ENCODE peak calls at places on chromosomes 4 and X, in five cellular contexts. M is endothelial cell, I is right atrium auricular region, W is natural killer cell, D is AG10803. V is an unnamed sample.

GRCh38 chr4:48699470-48699869 is 80.6 kb downstream of the FRYL start:
- DNase-seq in I (no peak), D (no peak), M (no peak), W (no peak), V (peak; percentile 51)

GRCh38 chr4:3862640-3863420 is 96.6 kb downstream of the ADRA2C start:
- DNase-seq in D (no peak), W (no peak), M (peak; percentile 77), I (no peak), V (no peak)

GRCh38 chrX:130339408-130340222 is at the start of gene SLC25A14:
- DNase-seq in W (peak; percentile 59), M (peak; percentile 60), D (peak; percentile 52), I (peak; percentile 67), V (peak; percentile 83)

GRCh38 chr4:17111959-17112659 is 213.7 kb upstream of the LDB2 start:
- DNase-seq in W (no peak), D (no peak), M (peak; percentile 61), I (no peak), V (peak; percentile 21)

GRCh38 chr4:55010550-55010949 is 114.8 kb downstream of the KDR start:
- DNase-seq in M (no peak), W (no peak), I (no peak), D (no peak), V (no peak)

GRCh38 chr4:150256841-150257273 is 178.6 kb downstream of the DCLK2 start:
- DNase-seq in I (no peak), W (no peak), D (no peak), M (no peak), V (no peak)

GRCh38 chr4:59869559-59869958 is 1330.6 kb upstream of the ADGRL3 start:
- DNase-seq in M (no peak), I (no peak), D (no peak), W (no peak), V (no peak)

GRCh38 chrX:19855700-19856381 is 31.6 kb downstream of the SH3KBP1 start:
- DNase-seq in I (no peak), W (no peak), M (no peak), D (peak; percentile 64), V (no peak)

GRCh38 chrX:43559643-43560042 is 96.5 kb upstream of the MAOA start:
- DNase-seq in D (peak; percentile 1), I (peak; percentile 59), W (no peak), M (peak; percentile 48), V (peak; percentile 12)

GRCh38 chrX:56786889-56787733 is 58.1 kb downstream of the NBDY start:
- DNase-seq in W (no peak), I (no peak), D (no peak), M (no peak), V (no peak)

GRCh38 chr4:75180790-75181776 is 248.2 kb downstream of the PARM1 start:
- DNase-seq in D (peak; percentile 1), I (no peak), M (no peak), W (no peak), V (peak; percentile 69)

GRCh38 chr4:82491251-82491960 is 61.0 kb downstream of the ENOPH1 start:
- DNase-seq in W (no peak), I (no peak), D (no peak), M (no peak), V (no peak)

GRCh38 chr4:115331241-115331640 is 217.8 kb upstream of the NDST4 start:
- DNase-seq in M (no peak), D (no peak), W (no peak), I (no peak), V (no peak)

GRCh38 chr4:84870398-84871163 is 95.9 kb downstream of the WDFY3 start:
- DNase-seq in M (peak; percentile 9), D (peak; percentile 30), W (no peak), I (no peak), V (peak; percentile 86)